ENCODE peak calls at places on chromosome 9, in nine cellular contexts. One of them, this sample, is unnamed.

GRCh38 chr9:117343416-117343815 is 71.4 kb downstream of the ASTN2 start:
- DNase-seq in HL-60: no peak
- DNase-seq in endothelial cell of umbilical vein: no peak
- DNase-seq in suprapubic skin: no peak
- DNase-seq in stomach: no peak
- DNase-seq in HepG2: no peak
- DNase-seq in spleen: no peak
- DNase-seq in sigmoid colon: no peak
- DNase-seq in H1: no peak
- DNase-seq in this sample: no peak

GRCh38 chr9:9950813-9951212 is 662.0 kb downstream of the PTPRD start:
- DNase-seq in HL-60: no peak
- DNase-seq in endothelial cell of umbilical vein: no peak
- DNase-seq in suprapubic skin: no peak
- DNase-seq in stomach: no peak
- DNase-seq in HepG2: no peak
- DNase-seq in spleen: no peak
- DNase-seq in sigmoid colon: no peak
- DNase-seq in H1: no peak
- DNase-seq in this sample: no peak

GRCh38 chr9:83582026-83582425 is 40.9 kb upstream of the IDNK start:
- DNase-seq in HL-60: no peak
- DNase-seq in endothelial cell of umbilical vein: no peak
- DNase-seq in suprapubic skin: no peak
- DNase-seq in stomach: no peak
- DNase-seq in HepG2: no peak
- DNase-seq in spleen: no peak
- DNase-seq in sigmoid colon: no peak
- DNase-seq in H1: no peak
- DNase-seq in this sample: no peak

GRCh38 chr9:133505186-133505830 is 19.5 kb downstream of the MYMK start:
- DNase-seq in HL-60: no peak
- DNase-seq in endothelial cell of umbilical vein: no peak
- DNase-seq in suprapubic skin: no peak
- DNase-seq in stomach: no peak
- DNase-seq in HepG2: no peak
- DNase-seq in spleen: no peak
- DNase-seq in sigmoid colon: no peak
- DNase-seq in H1: no peak
- DNase-seq in this sample: no peak

GRCh38 chr9:87878930-87879603 is 3.6 kb upstream of the SPATA31E1 start:
- DNase-seq in HL-60: no peak
- DNase-seq in endothelial cell of umbilical vein: peak; percentile 10
- DNase-seq in suprapubic skin: no peak
- DNase-seq in stomach: no peak
- DNase-seq in HepG2: no peak
- DNase-seq in spleen: no peak
- DNase-seq in sigmoid colon: no peak
- DNase-seq in H1: no peak
- DNase-seq in this sample: no peak

GRCh38 chr9:109422641-109423040 is 75.5 kb downstream of the PTPN3 start:
- DNase-seq in HL-60: no peak
- DNase-seq in endothelial cell of umbilical vein: no peak
- DNase-seq in suprapubic skin: no peak
- DNase-seq in stomach: no peak
- DNase-seq in HepG2: no peak
- DNase-seq in spleen: no peak
- DNase-seq in sigmoid colon: no peak
- DNase-seq in H1: no peak
- DNase-seq in this sample: no peak

GRCh38 chr9:114287001-114287762 is 35.7 kb upstream of the ORM1 start:
- DNase-seq in HL-60: no peak
- DNase-seq in endothelial cell of umbilical vein: no peak
- DNase-seq in suprapubic skin: peak; percentile 71
- DNase-seq in stomach: no peak
- DNase-seq in HepG2: no peak
- DNase-seq in spleen: peak; percentile 63
- DNase-seq in sigmoid colon: peak; percentile 63
- DNase-seq in H1: peak; percentile 45
- DNase-seq in this sample: no peak

GRCh38 chr9:135070198-135070951 is 17.1 kb upstream of the OLFM1 start:
- DNase-seq in HL-60: no peak
- DNase-seq in endothelial cell of umbilical vein: no peak
- DNase-seq in suprapubic skin: peak; percentile 57
- DNase-seq in stomach: no peak
- DNase-seq in HepG2: no peak
- DNase-seq in spleen: peak; percentile 67
- DNase-seq in sigmoid colon: peak; percentile 48
- DNase-seq in H1: no peak
- DNase-seq in this sample: no peak

GRCh38 chr9:117494401-117495130 is 79.7 kb upstream of the ASTN2 start:
- DNase-seq in HL-60: no peak
- DNase-seq in endothelial cell of umbilical vein: no peak
- DNase-seq in suprapubic skin: no peak
- DNase-seq in stomach: no peak
- DNase-seq in HepG2: no peak
- DNase-seq in spleen: no peak
- DNase-seq in sigmoid colon: no peak
- DNase-seq in H1: no peak
- DNase-seq in this sample: no peak

GRCh38 chr9:21018177-21018576 is 13.3 kb downstream of the HACD4 start:
- DNase-seq in HL-60: no peak
- DNase-seq in endothelial cell of umbilical vein: no peak
- DNase-seq in suprapubic skin: no peak
- DNase-seq in stomach: no peak
- DNase-seq in HepG2: no peak
- DNase-seq in spleen: no peak
- DNase-seq in sigmoid colon: no peak
- DNase-seq in H1: no peak
- DNase-seq in this sample: no peak

DNA sequence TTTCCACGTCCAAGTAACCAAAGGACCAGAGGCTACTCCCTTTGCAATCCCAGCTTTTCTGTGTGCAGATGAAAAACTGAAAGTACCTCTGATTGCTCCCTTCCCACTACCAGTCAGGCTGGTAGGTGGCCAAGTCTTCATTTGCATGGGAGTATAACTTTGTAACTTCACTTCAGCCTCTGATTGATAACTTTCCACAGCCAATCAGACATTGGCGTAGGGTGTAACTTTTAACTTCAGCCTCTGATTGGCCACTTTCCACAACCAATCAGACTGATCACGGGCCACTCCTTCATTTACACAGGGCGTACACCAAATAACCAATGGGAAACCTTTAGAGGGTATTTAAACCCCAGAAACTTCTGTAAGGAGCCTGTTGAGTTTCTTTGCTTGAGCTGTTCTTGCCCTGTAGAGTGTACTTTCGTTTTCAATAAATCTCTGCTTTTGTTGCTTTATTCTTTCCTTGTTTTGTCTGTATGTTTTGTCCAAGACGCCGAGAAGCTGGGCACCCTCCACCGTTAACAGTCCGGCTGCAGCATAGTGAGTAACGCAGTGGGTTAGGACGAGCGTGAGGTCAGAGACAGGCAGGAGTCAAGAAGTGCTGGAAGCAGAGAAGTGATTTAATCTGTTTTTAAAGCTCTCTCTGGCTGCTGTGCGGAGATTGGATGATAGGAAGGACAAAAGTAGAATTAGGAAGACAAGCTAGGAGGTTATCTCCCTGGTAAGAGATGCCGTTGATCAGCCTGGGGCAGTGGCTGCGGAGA is 3.5 kb upstream of the EXOSC2 start:
- DNase-seq in HL-60: no peak
- DNase-seq in endothelial cell of umbilical vein: peak; percentile 75
- DNase-seq in suprapubic skin: no peak
- DNase-seq in stomach: peak; percentile 87
- DNase-seq in HepG2: peak; percentile 97
- DNase-seq in spleen: no peak
- DNase-seq in sigmoid colon: peak; percentile 91
- DNase-seq in H1: no peak
- DNase-seq in this sample: no peak
- TF ChIP-seq POLR2AphosphoS5 in HL-60: no peak
- TF ChIP-seq POLR2AphosphoS5 in endothelial cell of umbilical vein: no peak
- TF ChIP-seq POLR2AphosphoS5 in suprapubic skin: no peak
- TF ChIP-seq POLR2AphosphoS5 in stomach: peak; percentile 20
- TF ChIP-seq POLR2AphosphoS5 in HepG2: peak; percentile 91
- TF ChIP-seq POLR2AphosphoS5 in spleen: no peak
- TF ChIP-seq POLR2AphosphoS5 in sigmoid colon: peak; percentile 93
- TF ChIP-seq POLR2AphosphoS5 in H1: no peak
- TF ChIP-seq POLR2AphosphoS5 in this sample: peak; percentile 13

GRCh38 chr9:129459550-129460322 is 161.2 kb downstream of the C9orf50 start:
- DNase-seq in HL-60: no peak
- DNase-seq in endothelial cell of umbilical vein: no peak
- DNase-seq in suprapubic skin: no peak
- DNase-seq in stomach: no peak
- DNase-seq in HepG2: no peak
- DNase-seq in spleen: peak; percentile 89
- DNase-seq in sigmoid colon: peak; percentile 70
- DNase-seq in H1: peak; percentile 71
- DNase-seq in this sample: peak; percentile 83
- H3K4me3 ChIP-seq in HL-60: no peak overlapping the region
- H3K4me3 ChIP-seq in endothelial cell of umbilical vein: no peak overlapping the region
- H3K4me3 ChIP-seq in suprapubic skin: peak overlapping the region; percentile 52
- H3K4me3 ChIP-seq in stomach: peak overlapping the region; percentile 42
- H3K4me3 ChIP-seq in HepG2: peak overlapping the region; percentile 70
- H3K4me3 ChIP-seq in spleen: peak overlapping the region; percentile 69
- H3K4me3 ChIP-seq in sigmoid colon: peak overlapping the region; percentile 18
- H3K4me3 ChIP-seq in H1: peak overlapping the region; percentile 9
- H3K4me3 ChIP-seq in this sample: peak overlapping the region; percentile 7

GRCh38 chr9:73565026-73565425 is 413.4 kb downstream of the ANXA1 start:
- DNase-seq in HL-60: no peak
- DNase-seq in endothelial cell of umbilical vein: no peak
- DNase-seq in suprapubic skin: no peak
- DNase-seq in stomach: no peak
- DNase-seq in HepG2: no peak
- DNase-seq in spleen: no peak
- DNase-seq in sigmoid colon: no peak
- DNase-seq in H1: no peak
- DNase-seq in this sample: no peak

GRCh38 chr9:73566627-73567026 is 415.0 kb downstream of the ANXA1 start:
- DNase-seq in HL-60: no peak
- DNase-seq in endothelial cell of umbilical vein: no peak
- DNase-seq in suprapubic skin: no peak
- DNase-seq in stomach: no peak
- DNase-seq in HepG2: no peak
- DNase-seq in spleen: no peak
- DNase-seq in sigmoid colon: no peak
- DNase-seq in H1: no peak
- DNase-seq in this sample: no peak

DNA sequence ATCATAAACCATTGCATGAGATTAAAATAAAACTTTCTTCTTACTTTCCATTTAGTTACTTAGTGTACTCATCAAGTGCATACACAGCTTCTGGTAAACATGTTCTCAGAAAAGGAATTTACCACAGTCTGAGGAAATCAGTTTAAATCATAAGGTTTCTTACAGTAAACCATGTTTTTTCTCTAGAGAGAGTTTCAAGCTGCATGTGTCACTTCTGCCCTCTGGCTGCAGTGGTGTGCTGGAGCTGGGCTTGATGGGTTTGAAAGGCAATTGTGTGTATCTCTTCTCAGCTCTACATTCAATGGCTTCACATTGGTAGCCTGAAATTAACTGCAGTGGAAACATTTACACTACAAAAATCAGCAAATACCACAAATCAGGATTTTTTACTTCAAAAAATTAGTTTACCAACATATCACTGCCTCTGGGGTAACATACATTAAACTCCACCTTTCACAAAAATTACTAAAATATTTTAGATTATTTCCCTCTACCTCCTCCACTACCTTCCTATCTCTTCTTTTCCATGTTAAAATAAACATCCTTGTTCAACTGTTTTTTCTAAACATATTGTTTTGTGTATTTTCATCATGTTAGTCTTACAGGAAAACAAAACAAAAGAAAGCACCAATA is 414.3 kb downstream of the ANXA1 start:
- DNase-seq in HL-60: no peak
- DNase-seq in endothelial cell of umbilical vein: no peak
- DNase-seq in suprapubic skin: no peak
- DNase-seq in stomach: no peak
- DNase-seq in HepG2: peak; percentile 46
- DNase-seq in spleen: no peak
- DNase-seq in sigmoid colon: no peak
- DNase-seq in H1: no peak
- DNase-seq in this sample: no peak
- TF ChIP-seq CTCF in HL-60: peak; percentile 19
- TF ChIP-seq CTCF in endothelial cell of umbilical vein: no peak
- TF ChIP-seq CTCF in suprapubic skin: no peak
- TF ChIP-seq CTCF in stomach: no peak
- TF ChIP-seq CTCF in HepG2: peak; percentile 86
- TF ChIP-seq CTCF in spleen: no peak
- TF ChIP-seq CTCF in sigmoid colon: no peak
- TF ChIP-seq CTCF in H1: peak; percentile 85
- TF ChIP-seq CTCF in this sample: no peak

GRCh38 chr9:105331160-105331559 is 86.7 kb downstream of the SLC44A1 start:
- DNase-seq in HL-60: no peak
- DNase-seq in endothelial cell of umbilical vein: no peak
- DNase-seq in suprapubic skin: no peak
- DNase-seq in stomach: no peak
- DNase-seq in HepG2: no peak
- DNase-seq in spleen: no peak
- DNase-seq in sigmoid colon: no peak
- DNase-seq in H1: no peak
- DNase-seq in this sample: no peak

GRCh38 chr9:105330755-105331154 is 86.3 kb downstream of the SLC44A1 start:
- DNase-seq in HL-60: no peak
- DNase-seq in endothelial cell of umbilical vein: peak; percentile 12
- DNase-seq in suprapubic skin: no peak
- DNase-seq in stomach: no peak
- DNase-seq in HepG2: peak; percentile 89
- DNase-seq in spleen: no peak
- DNase-seq in sigmoid colon: no peak
- DNase-seq in H1: no peak
- DNase-seq in this sample: no peak

GRCh38 chr9:105332471-105332870 is 88.0 kb downstream of the SLC44A1 start:
- DNase-seq in HL-60: no peak
- DNase-seq in endothelial cell of umbilical vein: no peak
- DNase-seq in suprapubic skin: no peak
- DNase-seq in stomach: no peak
- DNase-seq in HepG2: no peak
- DNase-seq in spleen: no peak
- DNase-seq in sigmoid colon: no peak
- DNase-seq in H1: no peak
- DNase-seq in this sample: no peak

GRCh38 chr9:105333076-105333475 is 88.6 kb downstream of the SLC44A1 start:
- DNase-seq in HL-60: no peak
- DNase-seq in endothelial cell of umbilical vein: no peak
- DNase-seq in suprapubic skin: no peak
- DNase-seq in stomach: no peak
- DNase-seq in HepG2: no peak
- DNase-seq in spleen: no peak
- DNase-seq in sigmoid colon: no peak
- DNase-seq in H1: no peak
- DNase-seq in this sample: no peak

DNA sequence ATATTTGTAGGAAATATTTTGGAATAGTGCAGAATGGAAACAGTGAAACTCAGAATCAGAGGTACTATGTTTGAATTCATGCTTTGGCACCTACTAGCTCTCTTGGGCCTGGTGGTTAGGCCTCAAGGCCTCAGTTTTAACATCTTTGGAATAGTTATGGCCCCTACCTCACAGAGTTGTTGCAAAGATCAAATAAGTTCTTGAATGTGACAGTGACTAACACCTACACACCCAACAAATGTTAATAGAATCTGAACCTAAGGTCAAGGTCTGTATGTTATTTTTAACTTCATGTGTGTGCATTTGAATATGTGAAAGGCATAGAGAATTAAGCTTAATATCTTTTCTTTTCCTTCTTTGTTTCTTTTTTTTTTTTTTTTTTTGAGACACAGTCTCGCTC is 87.3 kb downstream of the SLC44A1 start:
- DNase-seq in HL-60: no peak
- DNase-seq in endothelial cell of umbilical vein: no peak
- DNase-seq in suprapubic skin: no peak
- DNase-seq in stomach: no peak
- DNase-seq in HepG2: peak; percentile 73
- DNase-seq in spleen: no peak
- DNase-seq in sigmoid colon: no peak
- DNase-seq in H1: no peak
- DNase-seq in this sample: no peak
- TF ChIP-seq POLR2AphosphoS5 in HL-60: no peak
- TF ChIP-seq POLR2AphosphoS5 in endothelial cell of umbilical vein: no peak
- TF ChIP-seq POLR2AphosphoS5 in suprapubic skin: no peak
- TF ChIP-seq POLR2AphosphoS5 in stomach: no peak
- TF ChIP-seq POLR2AphosphoS5 in HepG2: no peak
- TF ChIP-seq POLR2AphosphoS5 in spleen: no peak
- TF ChIP-seq POLR2AphosphoS5 in sigmoid colon: no peak
- TF ChIP-seq POLR2AphosphoS5 in H1: no peak
- TF ChIP-seq POLR2AphosphoS5 in this sample: no peak

This sample was measured in upper lobe of left lung.